ENCODE peak calls at places on chromosomes 13 and 19, in nine cellular contexts. S is neural crest cell; T is uterus; I is HS-5; U is astrocyte of the cerebellum; W is HuH-7; C is NCI-H2171; B is effector CD4-positive, alpha-beta T cell; H is T-helper 9 cell. E is an unnamed sample.

GRCh38 chr19:44055870-44056269 is 4.0 kb downstream of the ZNF223 start:
- DNase-seq in W (no peak), I (no peak), U (no peak), C (no peak), H (no peak), B (no peak), S (no peak), T (no peak), E (no peak)

GRCh38 chr13:97437729-97438128 is 3.8 kb downstream of the RAP2A start:
- DNase-seq in W (no peak), H (no peak), I (no peak), S (no peak), C (no peak), T (no peak), U (no peak), B (no peak), E (no peak)

GRCh38 chr19:6011794-6012193 is 33.9 kb upstream of the RANBP3 start:
- DNase-seq in B (no peak), H (no peak), S (no peak), T (no peak), C (no peak), U (no peak), W (no peak), I (no peak), E (no peak)

GRCh38 chr19:33603377-33603776 is 18.4 kb upstream of the CHST8 start:
- DNase-seq in W (no peak), T (no peak), I (no peak), H (no peak), S (no peak), C (no peak), U (no peak), B (no peak), E (no peak)

GRCh38 chr19:48530044-48530720 is 18.5 kb upstream of the LMTK3 start:
- DNase-seq in H (no peak), B (no peak), I (no peak), T (no peak), S (no peak), C (no peak), W (no peak), U (no peak), E (no peak)

GRCh38 chr13:24618219-24618955 is 61.8 kb upstream of the ATP12A start:
- DNase-seq in H (peak), U (no peak), W (no peak), B (peak), I (no peak), S (no peak), C (no peak), T (no peak), E (peak)

GRCh38 chr19:15296841-15297415 is 35.4 kb downstream of the BRD4 start:
- DNase-seq in I (no peak), T (no peak), W (no peak), S (no peak), C (no peak), U (no peak), B (no peak), H (no peak), E (no peak)

GRCh38 chr19:37980419-37980975 is 73.5 kb downstream of the SIPA1L3 start:
- DNase-seq in C (no peak), U (no peak), T (no peak), I (no peak), H (no peak), S (no peak), W (no peak), B (no peak), E (no peak)

GRCh38 chr19:12769689-12770088 is 5.7 kb downstream of the HOOK2 start:
- DNase-seq in U (no peak), C (no peak), T (no peak), W (no peak), I (no peak), H (peak), S (peak), B (peak), E (no peak)

GRCh38 chr13:79935121-79935520 is 405.8 kb downstream of the SPRY2 start:
- DNase-seq in B (no peak), H (no peak), U (no peak), C (no peak), S (no peak), I (no peak), W (no peak), T (no peak), E (no peak)